ENCODE peak calls at places on chromosome 10, in ten cellular contexts. P is hypothalamus; L is mesendoderm; Y is naive thymus-derived CD8-positive, alpha-beta T cell; C is stromal cell of bone marrow; T is activated T-helper 9 cell treated with anti-CD3 and anti-CD28 coated beads, Interleukin-2, amount 50 U/mL, for 16 hours; R is lung; J is anterior cingulate cortex; U is DMS53; D is SJCRH30. W is an unnamed sample.

GRCh38 chr10:88992945-88993537 is 2.4 kb downstream of the FAS start:
- DNase-seq in P (no peak), L (no peak), Y (no peak), C (no peak), T (no peak), R (no peak), J (no peak), U (no peak), D (no peak), W (no peak)

GRCh38 chr10:88968316-88968882 is 15.8 kb upstream of the ACTA2 start:
- DNase-seq in P (no peak), L (no peak), Y (no peak), C (no peak), T (no peak), R (no peak), J (no peak), U (no peak), D (no peak), W (no peak)

GRCh38 chr10:133140417-133141143 is 19.4 kb upstream of the KNDC1 start:
- DNase-seq in P (no peak), L (no peak), Y (peak), C (no peak), T (no peak), R (no peak), J (no peak), U (no peak), D (peak), W (no peak)

GRCh38 chr10:94546616-94547175 is 1.1 kb downstream of the HELLS start:
- DNase-seq in P (no peak), L (no peak), Y (no peak), C (no peak), T (no peak), R (no peak), J (no peak), U (peak), D (peak), W (no peak)

GRCh38 chr10:3071405-3072198 is 4.3 kb downstream of the PFKP start:
- DNase-seq in P (no peak), L (no peak), Y (no peak), C (peak), T (peak), R (no peak), J (no peak), U (peak), D (no peak), W (no peak)

GRCh38 chr10:95121904-95122303 is 52.6 kb upstream of the CYP2C8 start:
- DNase-seq in P (no peak), L (no peak), Y (no peak), C (no peak), T (no peak), R (no peak), J (no peak), U (peak), D (peak), W (no peak)

GRCh38 chr10:57962839-57963238 is 304.9 kb downstream of the IPMK start:
- DNase-seq in P (no peak), L (no peak), Y (no peak), C (no peak), T (no peak), R (no peak), J (no peak), U (no peak), D (no peak), W (no peak)

GRCh38 chr10:69838853-69839252 is 37.1 kb downstream of the COL13A1 start:
- DNase-seq in P (no peak), L (peak), Y (no peak), C (no peak), T (no peak), R (no peak), J (no peak), U (no peak), D (no peak), W (no peak)

GRCh38 chr10:87066865-87067264 is 27.8 kb downstream of the GLUD1 start:
- DNase-seq in P (no peak), L (no peak), Y (no peak), C (no peak), T (no peak), R (no peak), J (no peak), U (no peak), D (no peak), W (no peak)

GRCh38 chr10:131790021-131790420 is 110.8 kb upstream of the PPP2R2D start:
- DNase-seq in P (no peak), L (peak), Y (no peak), C (no peak), T (no peak), R (no peak), J (no peak), U (peak), D (peak), W (no peak)

GRCh38 chr10:23413629-23414089 is 25.2 kb upstream of the OTUD1 start:
- DNase-seq in P (no peak), L (no peak), Y (no peak), C (no peak), T (no peak), R (no peak), J (no peak), U (no peak), D (no peak), W (no peak)

GRCh38 chr10:95214369-95214768 is 20.3 kb downstream of the ACSM6 start:
- DNase-seq in P (no peak), L (no peak), Y (no peak), C (no peak), T (no peak), R (no peak), J (no peak), U (peak), D (no peak), W (no peak)